ENCODE peak calls at places on chromosomes 13 and 19, in eight cellular contexts. M, H, C, J, B, R, L and X are unnamed samples.

GRCh38 chr13:99465454-99465853 is 35.8 kb upstream of the TM9SF2 start:
- DNase-seq in M (no peak), H (no peak), C (no peak), J (no peak), B (no peak), R (no peak), L (no peak), X (no peak)

GRCh38 chr19:4656102-4656501 is 14.0 kb downstream of the MYDGF start:
- DNase-seq in M (no peak), H (no peak), C (no peak), J (no peak), B (no peak), R (no peak), L (no peak), X (no peak)

GRCh38 chr13:99873141-99873540 is 98.4 kb downstream of the ZIC5 start:
- DNase-seq in M (no peak), H (no peak), C (no peak), J (no peak), B (no peak), R (no peak), L (no peak), X (no peak)

GRCh38 chr19:34676697-34677385 is at the start of gene SCGB2B2:
- DNase-seq in M (no peak), H (peak; percentile 38), C (peak; percentile 65), J (no peak), B (peak; percentile 68), R (no peak), L (no peak), X (no peak)

GRCh38 chr13:46374710-46375109 is 12.3 kb downstream of the RUBCNL start:
- DNase-seq in M (no peak), H (peak; percentile 16), C (no peak), J (no peak), B (no peak), R (no peak), L (no peak), X (no peak)

GRCh38 chr19:38879400-38879751 is 1.3 kb upstream of the RINL start:
- DNase-seq in M (no peak), H (no peak), C (no peak), J (peak; percentile 37), B (no peak), R (no peak), L (no peak), X (no peak)

GRCh38 chr19:38975861-38976271 is 324 bp upstream of the FBXO17 start:
- DNase-seq in M (no peak), H (no peak), C (no peak), J (no peak), B (peak; percentile 59), R (no peak), L (no peak), X (no peak)

GRCh38 chr13:99434258-99434788 is 66.9 kb upstream of the TM9SF2 start:
- DNase-seq in M (no peak), H (no peak), C (no peak), J (peak; percentile 64), B (peak; percentile 73), R (no peak), L (no peak), X (no peak)

DNA sequence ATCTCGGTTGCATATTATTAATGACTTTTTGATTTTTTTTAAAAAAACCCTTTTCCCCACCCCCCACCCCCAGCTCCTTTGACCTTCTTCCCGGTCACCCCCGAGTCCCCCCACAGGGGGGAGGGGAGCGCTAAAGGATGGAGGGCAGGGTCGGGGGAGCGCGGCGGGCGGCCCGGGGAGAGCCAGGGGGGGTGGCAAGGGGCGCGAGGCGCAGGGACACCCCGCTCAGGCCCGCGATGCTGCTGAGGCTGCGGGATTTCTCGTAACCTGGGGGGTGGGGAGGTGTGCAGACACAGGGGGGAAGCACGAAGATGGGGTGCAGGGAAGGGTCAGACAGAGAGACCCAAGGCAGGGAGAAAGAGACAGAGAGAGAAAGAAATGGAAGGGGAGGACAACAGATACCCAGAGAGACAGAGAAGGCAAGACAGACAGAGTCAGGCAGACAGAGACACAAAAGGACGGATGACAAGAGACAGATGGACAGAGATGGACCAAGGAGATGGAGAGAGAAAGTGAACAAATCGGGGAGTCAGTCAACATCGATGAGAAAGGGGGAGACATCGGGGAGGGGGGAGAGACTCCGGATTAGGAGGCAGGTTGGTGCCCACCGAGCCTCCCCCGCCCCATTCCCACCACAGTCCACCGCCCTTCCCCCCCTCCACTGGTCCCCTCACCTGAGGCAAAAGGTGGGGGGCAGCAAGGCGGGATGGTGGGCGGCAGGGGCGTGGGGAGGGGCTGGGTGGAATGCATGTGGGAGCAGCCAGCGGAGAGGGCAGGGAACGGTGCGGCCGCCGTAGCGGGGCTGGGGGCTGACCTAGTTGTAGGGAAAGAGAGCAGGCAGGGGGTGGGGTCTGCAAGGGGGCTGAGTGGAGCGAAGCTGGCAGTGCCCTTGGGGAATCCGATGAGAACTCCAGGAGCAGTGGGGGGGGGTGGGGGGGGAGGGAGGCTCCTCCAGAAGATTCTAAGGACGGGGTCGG is 14.2 kb downstream of the KCNC3 start:
- DNase-seq in M (no peak), H (no peak), C (no peak), J (peak; percentile 83), B (peak; percentile 73), R (no peak), L (no peak), X (no peak)
- H3K27me3 ChIP-seq in M (peaks cover 32% of the 10 kb centered on the region), H (peaks cover 27% of the 10 kb centered on the region), C (peaks cover 3% of the 10 kb centered on the region), J (no peaks in the 10 kb centered on the region), B (no peaks in the 10 kb centered on the region), R (peaks cover 3% of the 10 kb centered on the region), L (peaks cover 17% of the 10 kb centered on the region), X (peaks cover 73% of the 10 kb centered on the region)

DNA sequence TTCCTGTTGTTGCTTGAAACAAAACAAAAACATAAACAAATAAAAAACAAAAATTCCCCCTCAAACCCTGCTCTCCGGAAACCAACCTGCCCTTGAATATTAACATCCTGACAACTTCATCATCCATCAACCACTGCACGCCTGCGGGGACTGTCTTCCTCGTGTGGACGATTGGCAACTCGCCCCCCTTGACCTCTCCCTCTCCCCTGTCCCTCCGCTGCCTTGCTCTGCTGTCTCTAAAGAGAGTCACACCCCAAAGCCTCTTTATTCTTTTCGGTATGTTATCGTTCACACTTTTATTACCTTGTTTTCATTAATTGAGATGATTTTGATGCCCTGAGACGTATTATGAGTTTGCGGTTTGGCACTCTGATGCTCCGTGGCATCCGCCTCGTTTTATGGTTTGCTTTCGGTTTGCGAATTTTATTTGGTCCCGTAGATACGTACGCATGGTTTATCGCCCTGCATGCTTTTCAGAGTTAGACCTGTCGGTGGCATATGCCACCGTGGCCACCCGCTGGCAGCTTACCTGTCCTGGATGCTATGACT is 10.4 kb downstream of the PTBP1 start:
- DNase-seq in M (no peak), H (no peak), C (no peak), J (peak; percentile 53), B (no peak), R (no peak), L (no peak), X (no peak)
- H3K36me3 ChIP-seq in M (peaks cover 93% of the 10 kb centered on the region), H (peaks cover 66% of the 10 kb centered on the region), C (peaks cover 76% of the 10 kb centered on the region), J (peaks cover 45% of the 10 kb centered on the region), B (peaks cover 50% of the 10 kb centered on the region), R (peaks cover 31% of the 10 kb centered on the region), L (peaks cover 50% of the 10 kb centered on the region), X (peaks cover 95% of the 10 kb centered on the region)

GRCh38 chr19:35870798-35871197 is 2.4 kb downstream of the APLP1 start:
- DNase-seq in M (no peak), H (no peak), C (no peak), J (peak; percentile 83), B (peak; percentile 67), R (no peak), L (no peak), X (no peak)

GRCh38 chr19:35869327-35870123 is 1.2 kb downstream of the APLP1 start:
- DNase-seq in M (peak; percentile 73), H (peak; percentile 81), C (no peak), J (peak; percentile 94), B (peak; percentile 99), R (peak; percentile 42), L (peak; percentile 60), X (no peak)

GRCh38 chr19:35874392-35874930 is 6.1 kb downstream of the APLP1 start:
- DNase-seq in M (no peak), H (no peak), C (no peak), J (no peak), B (no peak), R (no peak), L (no peak), X (no peak)

GRCh38 chr19:35871611-35872010 is 3.2 kb downstream of the APLP1 start:
- DNase-seq in M (no peak), H (no peak), C (no peak), J (no peak), B (no peak), R (no peak), L (no peak), X (no peak)

DNA sequence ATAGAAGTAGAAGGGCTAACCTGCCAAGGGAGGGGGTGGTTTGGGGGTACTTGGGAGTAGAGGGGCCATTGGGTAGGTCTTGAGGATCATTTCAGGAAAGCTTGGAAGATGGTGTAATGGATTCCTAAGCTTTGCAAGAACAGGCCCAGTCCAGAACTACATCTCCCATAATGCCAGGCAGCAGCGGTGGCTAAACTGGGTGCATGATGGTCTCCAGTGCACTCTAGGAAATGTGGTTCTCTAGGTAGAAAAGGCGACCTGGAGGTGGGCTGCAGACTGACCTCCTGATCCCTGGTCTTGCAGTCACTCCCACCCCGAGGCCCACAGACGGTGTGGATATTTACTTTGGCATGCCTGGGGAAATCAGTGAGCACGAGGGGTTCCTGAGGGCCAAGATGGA is 3.8 kb downstream of the APLP1 start:
- DNase-seq in M (no peak), H (no peak), C (no peak), J (peak; percentile 58), B (peak; percentile 63), R (no peak), L (no peak), X (no peak)
- H3K27me3 ChIP-seq in M (peaks cover 5% of the 10 kb centered on the region), H (no peaks in the 10 kb centered on the region), C (no peaks in the 10 kb centered on the region), J (peaks cover 21% of the 10 kb centered on the region), B (peaks cover 11% of the 10 kb centered on the region), R (peaks cover 3% of the 10 kb centered on the region), L (no peaks in the 10 kb centered on the region), X (peaks cover 7% of the 10 kb centered on the region)

GRCh38 chr19:43538922-43539321 is 5.9 kb downstream of the ZNF575 start:
- DNase-seq in M (no peak), H (no peak), C (no peak), J (no peak), B (no peak), R (no peak), L (no peak), X (no peak)
- H3K36me3 ChIP-seq in M (peaks cover 10% of the 10 kb centered on the region), H (peaks cover 7% of the 10 kb centered on the region), C (no peaks in the 10 kb centered on the region), J (peaks cover 21% of the 10 kb centered on the region), B (peaks cover 17% of the 10 kb centered on the region), R (no peaks in the 10 kb centered on the region), L (peaks cover 9% of the 10 kb centered on the region), X (peaks cover 40% of the 10 kb centered on the region)